ENCODE peak calls at places on chromosomes 6 and 20, in four cellular contexts. One of them, this sample, is unnamed. For H3K4me1, the result is how much of the 10 kb centered on the place peaks cover.

GRCh38 chr6:37882724-37883413 is 63.3 kb downstream of the ZFAND3 start:
- DNase-seq in left ventricle myocardium inferior: no peak
- DNase-seq in SK-N-SH: no peak
- DNase-seq in OCI-LY7: no peak
- DNase-seq in this sample: no peak

GRCh38 chr6:107534762-107535161 is 44.8 kb downstream of the SOBP start:
- DNase-seq in left ventricle myocardium inferior: no peak
- DNase-seq in OCI-LY7: no peak
- DNase-seq in SK-N-SH: no peak
- DNase-seq in this sample: no peak

GRCh38 chr6:148747145-148747492 is 289 bp downstream of the UST start:
- DNase-seq in SK-N-SH: peak
- DNase-seq in OCI-LY7: no peak
- DNase-seq in left ventricle myocardium inferior: peak
- DNase-seq in this sample: peak

GRCh38 chr6:131782764-131783163 is 25.1 kb upstream of the ENPP1 start:
- DNase-seq in OCI-LY7: no peak
- DNase-seq in left ventricle myocardium inferior: no peak
- DNase-seq in SK-N-SH: no peak
- DNase-seq in this sample: no peak

GRCh38 chr20:10659651-10660601 is 13.9 kb downstream of the JAG1 start:
- DNase-seq in SK-N-SH: no peak
- DNase-seq in left ventricle myocardium inferior: no peak
- DNase-seq in OCI-LY7: no peak
- DNase-seq in this sample: no peak

GRCh38 chr20:38130687-38131587 is 34.1 kb downstream of the TGM2 start:
- DNase-seq in OCI-LY7: no peak
- DNase-seq in left ventricle myocardium inferior: no peak
- DNase-seq in SK-N-SH: no peak
- DNase-seq in this sample: no peak

GRCh38 chr6:35173068-35174042 is 32.2 kb upstream of the TCP11 start:
- DNase-seq in OCI-LY7: no peak
- DNase-seq in left ventricle myocardium inferior: no peak
- DNase-seq in SK-N-SH: no peak
- DNase-seq in this sample: no peak

GRCh38 chr6:147285087-147285855 is 81.1 kb downstream of the STXBP5 start:
- DNase-seq in OCI-LY7: peak
- DNase-seq in left ventricle myocardium inferior: no peak
- DNase-seq in SK-N-SH: peak
- DNase-seq in this sample: no peak

GRCh38 chr6:82458147-82458546 is 94.5 kb downstream of the TPBG start:
- DNase-seq in OCI-LY7: no peak
- DNase-seq in SK-N-SH: no peak
- DNase-seq in left ventricle myocardium inferior: no peak
- DNase-seq in this sample: no peak

GRCh38 chr20:3786665-3787639 is at the start of gene CENPB:
- DNase-seq in SK-N-SH: peak
- DNase-seq in left ventricle myocardium inferior: peak
- DNase-seq in OCI-LY7: peak
- DNase-seq in this sample: peak

GRCh38 chr20:19729672-19730071 is 28.4 kb upstream of the RIN2 start:
- DNase-seq in OCI-LY7: no peak
- DNase-seq in left ventricle myocardium inferior: no peak
- DNase-seq in SK-N-SH: no peak
- DNase-seq in this sample: no peak

GRCh38 chr6:154001494-154002285 is 37.4 kb upstream of the OPRM1 start:
- DNase-seq in OCI-LY7: no peak
- DNase-seq in SK-N-SH: no peak
- DNase-seq in left ventricle myocardium inferior: no peak
- DNase-seq in this sample: no peak

GRCh38 chr6:30135757-30136156 is at the start of gene TRIM40:
- DNase-seq in SK-N-SH: no peak
- DNase-seq in left ventricle myocardium inferior: no peak
- DNase-seq in OCI-LY7: no peak
- DNase-seq in this sample: no peak

DNA sequence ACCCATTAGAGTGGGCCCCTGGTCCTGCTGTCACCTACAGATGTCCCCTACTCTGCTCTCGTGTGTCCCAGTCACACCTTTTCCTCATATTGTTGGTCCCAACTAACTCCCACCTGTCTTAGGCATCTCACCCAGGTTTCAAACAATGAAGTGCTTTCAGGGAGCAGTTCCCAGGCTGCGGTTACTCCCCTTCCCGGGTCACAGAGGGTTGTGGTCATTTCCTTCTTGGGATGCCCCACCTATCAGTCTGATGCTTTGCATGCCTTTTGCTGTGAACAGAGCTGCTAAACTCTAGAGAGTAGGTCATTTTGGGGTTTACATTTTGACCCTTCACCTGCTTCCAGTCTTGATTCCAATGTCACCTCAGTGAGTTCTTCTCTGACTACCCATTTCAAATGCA is 181.6 kb downstream of the CDC5L start:
- DNase-seq in left ventricle myocardium inferior: no peak
- DNase-seq in SK-N-SH: no peak
- DNase-seq in OCI-LY7: no peak
- DNase-seq in this sample: no peak
- TF ChIP-seq CTCF in left ventricle myocardium inferior: no peak
- TF ChIP-seq CTCF in SK-N-SH: no peak
- TF ChIP-seq CTCF in OCI-LY7: no peak
- TF ChIP-seq CTCF in this sample: no peak

GRCh38 chr6:36873115-36873514 is 1.5 kb downstream of the PPIL1 start:
- DNase-seq in SK-N-SH: no peak
- DNase-seq in left ventricle myocardium inferior: no peak
- DNase-seq in OCI-LY7: no peak
- DNase-seq in this sample: no peak
- H3K4me1 ChIP-seq in SK-N-SH: under half
- H3K4me1 ChIP-seq in left ventricle myocardium inferior: half or more
- H3K4me1 ChIP-seq in OCI-LY7: under half
- H3K4me1 ChIP-seq in this sample: under half

GRCh38 chr20:6679086-6679485 is 88.4 kb upstream of the BMP2 start:
- DNase-seq in SK-N-SH: no peak
- DNase-seq in OCI-LY7: no peak
- DNase-seq in left ventricle myocardium inferior: no peak
- DNase-seq in this sample: no peak
- TF ChIP-seq CTCF in SK-N-SH: no peak
- TF ChIP-seq CTCF in OCI-LY7: no peak
- TF ChIP-seq CTCF in left ventricle myocardium inferior: no peak
- TF ChIP-seq CTCF in this sample: no peak

GRCh38 chr6:56727097-56727845 is 84.6 kb upstream of the DST start:
- DNase-seq in OCI-LY7: no peak
- DNase-seq in left ventricle myocardium inferior: no peak
- DNase-seq in SK-N-SH: no peak
- DNase-seq in this sample: no peak

GRCh38 chr6:56732517-56732916 is 89.8 kb upstream of the DST start:
- DNase-seq in left ventricle myocardium inferior: no peak
- DNase-seq in SK-N-SH: no peak
- DNase-seq in OCI-LY7: no peak
- DNase-seq in this sample: no peak

GRCh38 chr6:56733298-56733697 is 90.6 kb upstream of the DST start:
- DNase-seq in left ventricle myocardium inferior: no peak
- DNase-seq in OCI-LY7: no peak
- DNase-seq in SK-N-SH: no peak
- DNase-seq in this sample: no peak

GRCh38 chr6:56730663-56731529 is 88.2 kb upstream of the DST start:
- DNase-seq in SK-N-SH: no peak
- DNase-seq in left ventricle myocardium inferior: no peak
- DNase-seq in OCI-LY7: no peak
- DNase-seq in this sample: no peak

DNA sequence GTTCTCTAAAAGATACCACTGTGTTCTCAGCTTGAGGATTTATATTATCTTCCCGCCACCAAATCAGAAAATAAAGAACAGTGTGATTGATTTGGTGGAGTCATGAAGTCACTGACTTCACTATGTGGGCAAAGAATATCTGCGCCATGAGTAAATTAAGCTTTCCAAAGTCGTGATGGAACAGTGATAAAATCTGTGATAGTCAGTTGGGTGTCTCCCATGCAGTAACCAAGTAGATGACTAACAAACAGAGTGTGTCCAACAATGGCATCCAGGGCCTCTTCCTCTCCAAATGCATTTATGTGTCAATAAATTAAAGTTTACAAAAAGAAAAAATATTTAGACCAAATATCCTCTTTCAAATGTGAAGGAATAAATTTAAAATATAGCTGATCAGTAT is 87.0 kb upstream of the DST start:
- DNase-seq in OCI-LY7: no peak
- DNase-seq in left ventricle myocardium inferior: no peak
- DNase-seq in SK-N-SH: no peak
- DNase-seq in this sample: no peak
- H3K4me1 ChIP-seq in OCI-LY7: under half
- H3K4me1 ChIP-seq in left ventricle myocardium inferior: half or more
- H3K4me1 ChIP-seq in SK-N-SH: half or more
- H3K4me1 ChIP-seq in this sample: under half

This sample was measured in BE2C.